ENCODE peak calls at places on chromosomes 12 and 14, in six cellular contexts. D, Y, Z, S, H and U are unnamed samples. For H4K20me1 and H3K27me3, the result is how much of the 10 kb centered on the place peaks cover.

GRCh38 chr14:72666610-72667009 is 227.3 kb downstream of the DPF3 start:
- DNase-seq in Y (peak), S (peak), D (no peak), H (no peak), Z (peak), U (peak)

GRCh38 chr14:51095854-51096823 is 1.2 kb upstream of the TRIM9 start:
- DNase-seq in Y (peak), Z (peak), D (no peak), H (peak), S (peak), U (peak)

GRCh38 chr12:95881331-95881955 is 22.7 kb downstream of the SNRPF start:
- DNase-seq in H (no peak), Z (peak), D (no peak), S (peak), Y (no peak), U (peak)

GRCh38 chr14:62062645-62063044 is 300.4 kb downstream of the SNAPC1 start:
- DNase-seq in Z (no peak), D (no peak), S (no peak), H (no peak), Y (no peak), U (no peak)

GRCh38 chr14:55936691-55937090 is 181.5 kb upstream of the PELI2 start:
- DNase-seq in Z (peak), Y (no peak), D (no peak), H (peak), S (no peak), U (peak)

GRCh38 chr12:76216585-76217472 is 131.4 kb downstream of the BBS10 start:
- DNase-seq in S (no peak), Y (no peak), H (no peak), D (no peak), Z (no peak), U (peak)

GRCh38 chr12:52119398-52120254 is 40.1 kb downstream of the SMIM41 start:
- DNase-seq in H (peak), D (peak), Y (no peak), S (no peak), Z (peak), U (no peak)

GRCh38 chr14:83529531-83529930 is 1995.9 kb upstream of the SEL1L start:
- DNase-seq in Y (no peak), D (no peak), Z (no peak), S (peak), H (no peak), U (no peak)

GRCh38 chr12:65170245-65170881 is 980 bp downstream of the LEMD3 start:
- DNase-seq in Z (peak), S (peak), H (peak), D (peak), Y (peak), U (peak)

GRCh38 chr12:3048540-3048939 is 28.6 kb upstream of the TSPAN9 start:
- DNase-seq in Z (no peak), Y (no peak), H (no peak), S (no peak), D (no peak), U (no peak)

GRCh38 chr12:119512772-119513497 is 80.6 kb upstream of the TMEM233 start:
- DNase-seq in D (peak), Z (peak), S (no peak), Y (no peak), H (no peak), U (peak)

GRCh38 chr12:110316861-110317260 is 35.8 kb downstream of the ATP2A2 start:
- DNase-seq in D (no peak), S (peak), H (no peak), Z (peak), Y (peak), U (peak)

GRCh38 chr14:26849514-26849913 is 251.7 kb upstream of the NOVA1 start:
- DNase-seq in Y (no peak), S (no peak), Z (no peak), D (no peak), H (no peak), U (no peak)

GRCh38 chr14:99274346-99275221 is 2.6 kb upstream of the BCL11B start:
- DNase-seq in S (peak), Z (peak), Y (peak), H (peak), D (peak), U (peak)

GRCh38 chr12:96047621-96048211 is 12.3 kb upstream of the LTA4H start:
- DNase-seq in D (peak), H (no peak), Z (peak), S (peak), Y (peak), U (peak)

GRCh38 chr12:94560416-94561221 is 89.7 kb downstream of the TMCC3 start:
- DNase-seq in S (peak), Y (peak), D (no peak), H (peak), Z (peak), U (peak)

GRCh38 chr14:102822311-102822863 is 45.1 kb downstream of the TRAF3 start:
- DNase-seq in Z (no peak), D (no peak), Y (no peak), H (no peak), S (peak), U (no peak)

GRCh38 chr14:68793734-68794129 is 865 bp upstream of the ZFP36L1 start:
- DNase-seq in Z (no peak), D (no peak), H (no peak), S (no peak), Y (no peak), U (no peak)

GRCh38 chr12:110179291-110179690 is 55.1 kb downstream of the IFT81 start:
- DNase-seq in S (peak), Z (peak), Y (peak), D (no peak), H (no peak), U (peak)

GRCh38 chr12:87406926-87407325 is 622.3 kb downstream of the C12orf50 start:
- DNase-seq in H (no peak), Z (peak), Y (peak), D (no peak), S (peak), U (peak)

GRCh38 chr14:66859063-66859671 is 330.1 kb upstream of the GARIN2 start:
- DNase-seq in S (no peak), Y (peak), Z (no peak), D (peak), H (no peak), U (no peak)

GRCh38 chr12:71174825-71175224 is 17.0 kb upstream of the TSPAN8 start:
- DNase-seq in D (no peak), S (no peak), Z (no peak), Y (no peak), H (no peak), U (no peak)

GRCh38 chr12:32454075-32454474 is 54.7 kb downstream of the FGD4 start:
- DNase-seq in Y (peak), H (no peak), S (peak), D (no peak), Z (peak), U (peak)

GRCh38 chr12:9951026-9951652 is 19.0 kb upstream of the CLEC2A start:
- DNase-seq in D (no peak), H (no peak), Y (no peak), Z (no peak), S (no peak), U (no peak)

GRCh38 chr14:46250113-46250703 is 401.4 kb downstream of the RPL10L start:
- DNase-seq in Y (peak), S (no peak), H (no peak), Z (peak), D (peak), U (no peak)

GRCh38 chr12:130357241-130357640 is 19.6 kb downstream of the PIWIL1 start:
- DNase-seq in Z (no peak), H (no peak), S (no peak), D (no peak), Y (no peak), U (no peak)

GRCh38 chr14:77989441-77989891 is 180.7 kb upstream of the NRXN3 start:
- DNase-seq in Z (peak), S (no peak), D (no peak), Y (no peak), H (no peak), U (no peak)
- H3K4me2 ChIP-seq in Z (peak), S (no peak), D (no peak), Y (no peak), H (no peak), U (peak)

GRCh38 chr12:126760109-126760508 is 1506.9 kb upstream of the TMEM132C start:
- DNase-seq in D (no peak), H (no peak), Z (no peak), Y (no peak), S (no peak), U (no peak)
- H4K20me1 ChIP-seq in D (under half), H (under half), Z (under half), Y (under half), S (under half), U (under half)

GRCh38 chr12:102960766-102961487 is 3.5 kb downstream of the ASCL1 start:
- DNase-seq in H (peak), D (no peak), Y (no peak), S (no peak), Z (no peak), U (no peak)

GRCh38 chr12:102962532-102962931 is 5.1 kb downstream of the ASCL1 start:
- DNase-seq in S (no peak), H (no peak), Y (no peak), Z (no peak), D (no peak), U (no peak)

GRCh38 chr12:102959391-102959790 is 1.9 kb downstream of the ASCL1 start:
- DNase-seq in H (no peak), Y (no peak), S (no peak), D (no peak), Z (no peak), U (no peak)

GRCh38 chr12:102962986-102963385 is 5.5 kb downstream of the ASCL1 start:
- DNase-seq in D (no peak), Z (no peak), S (no peak), H (no peak), Y (no peak), U (no peak)

DNA sequence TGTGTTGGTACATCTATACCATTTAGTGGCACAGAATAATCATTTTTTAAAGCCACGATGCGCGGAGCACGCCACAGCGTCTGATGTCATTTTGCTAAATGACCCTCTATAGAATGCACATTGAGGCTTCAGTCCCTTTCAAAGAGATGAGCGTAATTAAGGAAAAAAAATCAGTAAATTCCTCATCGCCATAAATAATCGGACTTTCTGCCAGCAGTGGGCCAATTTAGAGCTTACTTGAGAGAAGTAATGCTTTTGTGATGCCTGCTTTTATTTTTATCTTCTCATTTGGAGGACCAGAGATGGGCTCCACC is 4.0 kb downstream of the ASCL1 start:
- DNase-seq in Y (no peak), H (no peak), Z (no peak), S (no peak), D (no peak), U (no peak)
- H3K27me3 ChIP-seq in Y (half or more), H (half or more), Z (under half), S (under half), D (under half), U (half or more)

GRCh38 chr12:53326460-53327185 is 5.2 kb upstream of the AAAS start:
- DNase-seq in Z (no peak), Y (no peak), D (no peak), S (no peak), H (no peak), U (no peak)
- H3K4me2 ChIP-seq in Z (no peak), Y (no peak), D (no peak), S (no peak), H (no peak), U (peak)

DNA sequence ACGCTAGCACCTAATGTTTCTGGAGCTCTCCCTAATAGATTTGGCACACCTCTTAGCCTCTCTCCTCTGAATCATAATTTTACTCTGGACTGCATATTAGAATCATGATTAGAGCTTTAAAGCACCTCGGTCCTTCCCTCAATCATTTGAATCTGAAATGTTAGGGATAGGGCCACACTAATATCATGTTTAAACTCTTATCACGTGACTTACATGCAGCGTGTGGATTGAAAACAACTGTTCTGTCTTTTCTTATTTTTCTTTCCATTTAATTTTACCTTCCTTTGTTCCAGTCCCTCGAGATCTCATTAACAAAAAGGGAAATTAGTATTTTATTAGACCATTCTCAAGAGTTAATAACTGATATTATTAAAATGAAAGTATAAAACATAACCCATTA is 762.5 kb upstream of the FLRT2 start:
- DNase-seq in D (no peak), S (no peak), H (no peak), Z (no peak), Y (no peak), U (no peak)
- H4K20me1 ChIP-seq in D (under half), S (under half), H (under half), Z (under half), Y (under half), U (under half)